ENCODE peak calls at places on chromosome 6, in ten cellular contexts. T is HFF-Myc, I is NB4, U is BE2C, F is Calu3, O is body of pancreas, L is fibroblast of the aortic adventitia, C is heart left ventricle, S is left lung, J is PC-9. A is an unnamed sample.

GRCh38 chr6:57017069-57017468 is 29.4 kb upstream of the KIAA1586 start:
- DNase-seq in U (no peak), J (no peak), O (no peak), S (no peak), C (no peak), I (no peak), T (no peak), L (peak; percentile 38), F (no peak), A (no peak)

GRCh38 chr6:75802366-75802765 is 53.3 kb downstream of the MYO6 start:
- DNase-seq in S (no peak), F (no peak), U (no peak), O (no peak), L (no peak), I (no peak), J (no peak), C (no peak), T (no peak), A (no peak)

GRCh38 chr6:7974932-7975763 is 64.6 kb upstream of the TXNDC5 start:
- DNase-seq in F (peak; percentile 67), S (no peak), U (peak; percentile 91), I (peak; percentile 76), O (peak; percentile 79), L (peak; percentile 100), C (peak; percentile 87), T (peak; percentile 45), J (peak; percentile 92), A (peak; percentile 40)

GRCh38 chr6:36349240-36349639 is 12.6 kb upstream of the BNIP5 start:
- DNase-seq in U (peak; percentile 68), L (no peak), F (no peak), C (no peak), S (no peak), T (no peak), O (peak; percentile 52), J (no peak), I (no peak), A (no peak)

GRCh38 chr6:163249651-163250101 is 164.8 kb upstream of the QKI start:
- DNase-seq in O (no peak), C (no peak), I (peak; percentile 13), S (no peak), L (no peak), T (no peak), J (no peak), F (no peak), U (no peak), A (no peak)

GRCh38 chr6:32973144-32973854 is 4.9 kb downstream of the BRD2 start:
- DNase-seq in F (peak; percentile 61), J (peak; percentile 25), O (peak; percentile 57), T (no peak), I (peak; percentile 63), U (peak; percentile 56), C (no peak), L (peak; percentile 45), S (no peak), A (no peak)

GRCh38 chr6:1630771-1631217 is 21.1 kb downstream of the FOXC1 start:
- DNase-seq in U (no peak), T (no peak), S (no peak), F (peak; percentile 57), C (no peak), L (peak; percentile 73), O (peak; percentile 60), J (peak; percentile 60), I (no peak), A (no peak)

GRCh38 chr6:40634429-40634828 is 47.3 kb upstream of the LRFN2 start:
- DNase-seq in L (no peak), O (peak; percentile 5), I (no peak), S (no peak), F (no peak), J (no peak), C (no peak), T (no peak), U (peak; percentile 94), A (no peak)

GRCh38 chr6:72218125-72218524 is 331.8 kb downstream of the RIMS1 start:
- DNase-seq in C (no peak), I (peak; percentile 38), O (peak; percentile 49), S (peak; percentile 13), T (peak; percentile 5), U (peak; percentile 77), J (peak; percentile 29), F (peak; percentile 57), L (peak; percentile 1), A (no peak)

GRCh38 chr6:37024665-37025337 is 19.3 kb downstream of the FGD2 start:
- DNase-seq in F (peak; percentile 94), O (peak; percentile 66), S (no peak), U (no peak), J (peak; percentile 90), T (no peak), I (peak; percentile 40), L (no peak), C (no peak), A (no peak)

GRCh38 chr6:157304840-157305675 is 18.3 kb downstream of the TMEM242 start:
- DNase-seq in U (no peak), F (no peak), O (peak; percentile 43), I (peak; percentile 73), L (peak; percentile 37), S (no peak), C (no peak), T (no peak), J (no peak), A (no peak)

GRCh38 chr6:31829633-31830492 is 2.3 kb downstream of the HSPA1B start:
- DNase-seq in I (peak; percentile 76), C (no peak), O (no peak), S (no peak), U (peak; percentile 38), L (peak; percentile 75), T (no peak), J (no peak), F (no peak), A (no peak)

GRCh38 chr6:151160869-151161268 is 78.9 kb upstream of the AKAP12 start:
- DNase-seq in C (no peak), S (no peak), T (peak; percentile 46), O (peak; percentile 66), I (no peak), F (peak; percentile 55), U (no peak), J (peak; percentile 71), L (no peak), A (no peak)

GRCh38 chr6:23036401-23036983 is 467.1 kb downstream of the HDGFL1 start:
- DNase-seq in I (no peak), O (no peak), J (no peak), S (no peak), L (no peak), F (no peak), C (no peak), T (no peak), U (no peak), A (no peak)

GRCh38 chr6:149922642-149923326 is at the start of gene RAET1G:
- DNase-seq in J (peak; percentile 81), C (peak; percentile 92), I (peak; percentile 85), O (peak; percentile 93), F (peak; percentile 83), L (peak; percentile 95), T (peak; percentile 85), S (peak; percentile 90), U (peak; percentile 90), A (peak; percentile 84)

GRCh38 chr6:109322825-109323580 is 59.3 kb downstream of the CD164 start:
- DNase-seq in I (peak; percentile 72), J (no peak), C (no peak), L (peak; percentile 46), U (no peak), T (no peak), F (no peak), O (peak; percentile 63), S (no peak), A (no peak)

GRCh38 chr6:25601797-25602679 is 50.0 kb upstream of the SCGN start:
- DNase-seq in I (peak; percentile 61), O (no peak), L (peak; percentile 86), F (no peak), C (no peak), U (no peak), J (no peak), T (peak; percentile 26), S (no peak), A (no peak)
- TF ChIP-seq CTCF in I (no peak), O (peak; percentile 36), L (peak; percentile 40), F (peak; percentile 47), C (peak; percentile 70), U (peak; percentile 46), J (peak; percentile 85), T (no peak), S (peak; percentile 30), A (peak; percentile 56)

DNA sequence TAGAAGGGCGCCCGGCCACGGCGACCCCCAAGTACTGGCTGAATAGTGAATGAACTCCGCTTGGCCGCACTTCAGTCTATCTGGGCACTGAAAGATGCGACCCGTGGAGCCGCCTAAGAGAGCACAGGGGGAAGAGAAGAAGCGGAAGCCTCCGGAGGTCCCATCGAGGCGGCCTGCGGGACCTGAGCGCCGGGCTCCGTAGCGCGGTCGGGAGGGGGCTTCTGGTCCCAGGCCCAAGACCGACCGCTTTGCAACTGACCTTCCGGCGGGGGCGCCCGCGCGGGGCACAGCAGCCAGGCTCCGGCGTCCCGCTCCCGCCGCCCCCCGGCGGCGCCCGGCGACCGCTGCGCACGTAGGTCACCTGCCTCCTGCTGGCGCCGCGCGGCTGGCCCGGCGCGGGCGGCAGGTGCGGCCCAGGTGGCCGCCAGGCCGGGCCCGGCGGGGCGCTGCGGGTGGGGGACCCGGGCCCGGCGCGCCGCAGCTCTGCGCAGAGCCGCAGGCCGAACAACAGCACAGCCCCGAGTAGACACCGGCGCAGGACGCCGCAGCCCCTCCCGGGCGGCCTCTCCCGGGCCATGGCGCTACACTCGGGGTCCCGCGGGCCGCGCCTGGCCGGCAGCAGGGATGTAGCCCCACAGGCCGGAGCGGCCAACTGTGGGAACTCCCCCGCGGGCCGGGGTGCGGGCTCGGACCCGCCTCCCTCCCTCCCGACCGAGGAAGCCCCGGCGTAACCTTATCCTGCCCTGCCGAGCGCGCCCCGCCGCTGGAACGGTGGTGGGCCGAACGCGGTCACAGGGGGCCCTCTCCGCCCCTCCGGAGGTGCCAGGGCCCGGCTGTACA is at the start of gene METTL24:
- DNase-seq in C (no peak), I (peak; percentile 4), U (peak; percentile 33), F (peak; percentile 44), O (peak; percentile 51), T (no peak), J (no peak), L (no peak), S (peak; percentile 72), A (peak; percentile 55)
- TF ChIP-seq CTCF in C (no peak), I (no peak), U (no peak), F (no peak), O (peak; percentile 29), T (no peak), J (no peak), L (no peak), S (no peak), A (no peak)

DNA sequence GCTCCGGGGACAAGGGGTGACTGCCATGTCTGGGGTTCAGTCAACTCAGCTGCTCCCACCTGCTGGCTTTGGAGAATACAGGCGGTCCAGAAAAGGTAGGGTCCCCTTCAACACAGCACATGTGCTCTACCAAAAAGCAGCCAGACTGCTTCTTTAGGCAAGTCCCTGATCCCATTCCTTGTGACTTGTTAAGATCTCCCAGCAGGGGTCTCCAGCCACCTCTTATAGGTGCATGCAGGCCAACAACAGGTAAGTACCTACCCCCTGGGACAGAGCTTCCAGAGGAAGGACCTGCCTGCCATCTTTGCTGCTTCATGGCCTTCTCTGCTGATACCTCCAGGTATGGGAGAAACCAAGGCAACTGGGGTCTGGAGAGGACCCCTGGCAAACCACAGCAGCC is 106.5 kb downstream of the HACE1 start:
- DNase-seq in L (no peak), S (no peak), J (no peak), O (no peak), F (no peak), C (no peak), T (no peak), U (no peak), I (no peak), A (no peak)
- TF ChIP-seq CTCF in L (no peak), S (no peak), J (no peak), O (no peak), F (no peak), C (no peak), T (no peak), U (no peak), I (no peak), A (no peak)

GRCh38 chr6:30213654-30213998 is 420 bp upstream of the TRIM26 start:
- DNase-seq in I (no peak), L (no peak), T (no peak), C (no peak), F (no peak), O (no peak), J (no peak), U (no peak), S (no peak), A (no peak)
- TF ChIP-seq CTCF in I (no peak), L (no peak), T (no peak), C (no peak), F (no peak), O (no peak), J (no peak), U (no peak), S (no peak), A (no peak)